ENCODE peak calls at places on chromosomes 12 and 14, in eight cellular contexts. R is A673, S is left ventricle myocardium inferior, Z is WERI-Rb-1, W is stomach, C is astrocyte of the spinal cord, I is kidney epithelial cell, A is ovary. D is an unnamed sample.

GRCh38 chr12:44117368-44117767 is 281.5 kb downstream of the TMEM117 start:
- DNase-seq in R (no peak), S (no peak), Z (no peak), W (no peak), C (no peak), I (no peak), A (no peak), D (no peak)

GRCh38 chr14:84084056-84084590 is 1445.8 kb upstream of the FLRT2 start:
- DNase-seq in R (no peak), S (no peak), Z (no peak), W (no peak), C (no peak), I (no peak), A (no peak), D (no peak)

GRCh38 chr14:53306267-53306721 is 153.2 kb upstream of the DDHD1 start:
- DNase-seq in R (peak), S (peak), Z (peak), W (peak), C (peak), I (no peak), A (peak), D (peak)

GRCh38 chr12:130663510-130663909 is 52.6 kb downstream of the RIMBP2 start:
- DNase-seq in R (no peak), S (no peak), Z (no peak), W (no peak), C (no peak), I (no peak), A (no peak), D (no peak)

GRCh38 chr14:80906946-80907345 is 34.6 kb downstream of the CEP128 start:
- DNase-seq in R (no peak), S (no peak), Z (no peak), W (no peak), C (no peak), I (no peak), A (no peak), D (no peak)

GRCh38 chr14:90161129-90161528 is 95.2 kb upstream of the PSMC1 start:
- DNase-seq in R (no peak), S (no peak), Z (no peak), W (no peak), C (no peak), I (no peak), A (no peak), D (no peak)

GRCh38 chr12:7961395-7962188 is 25.6 kb upstream of the SLC2A3 start:
- DNase-seq in R (no peak), S (no peak), Z (no peak), W (no peak), C (peak), I (no peak), A (no peak), D (peak)

GRCh38 chr12:62657363-62657632 is 190.7 kb downstream of the MON2 start:
- DNase-seq in R (no peak), S (no peak), Z (no peak), W (no peak), C (no peak), I (no peak), A (no peak), D (peak)

GRCh38 chr12:118175823-118176447 is 40.0 kb downstream of the PEBP1 start:
- DNase-seq in R (no peak), S (no peak), Z (no peak), W (no peak), C (no peak), I (no peak), A (no peak), D (no peak)

GRCh38 chr14:100989924-100990323 is 86.4 kb upstream of the RTL1 start:
- DNase-seq in R (no peak), S (no peak), Z (no peak), W (no peak), C (no peak), I (no peak), A (no peak), D (peak)

GRCh38 chr14:31207287-31207745 is 277 bp downstream of the HECTD1 start:
- DNase-seq in R (no peak), S (no peak), Z (no peak), W (no peak), C (peak), I (no peak), A (no peak), D (no peak)

GRCh38 chr12:106149096-106149784 is 10.5 kb upstream of the NUAK1 start:
- DNase-seq in R (peak), S (no peak), Z (peak), W (no peak), C (peak), I (no peak), A (no peak), D (peak)

GRCh38 chr12:13079440-13079906 is 24.0 kb downstream of the GSG1 start:
- DNase-seq in R (no peak), S (no peak), Z (no peak), W (no peak), C (no peak), I (no peak), A (no peak), D (no peak)

GRCh38 chr14:34021096-34021495 is 70.2 kb upstream of the EGLN3 start:
- DNase-seq in R (no peak), S (no peak), Z (no peak), W (no peak), C (no peak), I (no peak), A (no peak), D (no peak)

GRCh38 chr12:14664434-14665023 is 31.9 kb downstream of the GUCY2C start:
- DNase-seq in R (peak), S (no peak), Z (peak), W (peak), C (peak), I (no peak), A (no peak), D (peak)

GRCh38 chr12:88578274-88578673 is 2.0 kb downstream of the KITLG start:
- DNase-seq in R (no peak), S (no peak), Z (peak), W (no peak), C (peak), I (no peak), A (no peak), D (no peak)

GRCh38 chr12:51519755-51520154 is 71.3 kb upstream of the SCN8A start:
- DNase-seq in R (no peak), S (no peak), Z (no peak), W (no peak), C (no peak), I (no peak), A (no peak), D (no peak)

GRCh38 chr14:81330619-81331122 is 69.5 kb downstream of the STON2 start:
- DNase-seq in R (no peak), S (no peak), Z (no peak), W (no peak), C (no peak), I (no peak), A (no peak), D (no peak)

GRCh38 chr14:99549684-99550083 is 54.3 kb downstream of the CCDC85C start:
- DNase-seq in R (no peak), S (no peak), Z (no peak), W (no peak), C (no peak), I (no peak), A (no peak), D (peak)

GRCh38 chr12:66242261-66242760 is 53.3 kb downstream of the IRAK3 start:
- DNase-seq in R (no peak), S (no peak), Z (no peak), W (no peak), C (no peak), I (no peak), A (no peak), D (no peak)

GRCh38 chr14:30005114-30005698 is 77.6 kb upstream of the PRKD1 start:
- DNase-seq in R (peak), S (no peak), Z (peak), W (no peak), C (peak), I (peak), A (no peak), D (peak)

GRCh38 chr12:69570545-69571399 is 14.5 kb upstream of the CCT2 start:
- DNase-seq in R (peak), S (no peak), Z (peak), W (peak), C (peak), I (no peak), A (peak), D (peak)

GRCh38 chr14:99174920-99175319 is 97.1 kb downstream of the BCL11B start:
- DNase-seq in R (no peak), S (no peak), Z (no peak), W (peak), C (no peak), I (no peak), A (no peak), D (no peak)

GRCh38 chr14:46717211-46717610 is 65.6 kb upstream of the RPL10L start:
- DNase-seq in R (no peak), S (no peak), Z (no peak), W (no peak), C (peak), I (no peak), A (no peak), D (no peak)

GRCh38 chr12:97404549-97404948 is 58.1 kb upstream of the RMST start:
- DNase-seq in R (peak), S (no peak), Z (peak), W (peak), C (peak), I (peak), A (no peak), D (peak)

GRCh38 chr12:20588057-20588456 is 107.1 kb upstream of the SLCO1C1 start:
- DNase-seq in R (no peak), S (no peak), Z (no peak), W (no peak), C (no peak), I (no peak), A (no peak), D (no peak)

GRCh38 chr14:38107216-38107631 is 100.5 kb upstream of the SSTR1 start:
- DNase-seq in R (no peak), S (no peak), Z (no peak), W (no peak), C (no peak), I (no peak), A (no peak), D (no peak)
- H3K4me3 ChIP-seq in R (no peak), S (no peak), Z (no peak), W (no peak), C (no peak), I (no peak), A (no peak), D (no peak)

DNA sequence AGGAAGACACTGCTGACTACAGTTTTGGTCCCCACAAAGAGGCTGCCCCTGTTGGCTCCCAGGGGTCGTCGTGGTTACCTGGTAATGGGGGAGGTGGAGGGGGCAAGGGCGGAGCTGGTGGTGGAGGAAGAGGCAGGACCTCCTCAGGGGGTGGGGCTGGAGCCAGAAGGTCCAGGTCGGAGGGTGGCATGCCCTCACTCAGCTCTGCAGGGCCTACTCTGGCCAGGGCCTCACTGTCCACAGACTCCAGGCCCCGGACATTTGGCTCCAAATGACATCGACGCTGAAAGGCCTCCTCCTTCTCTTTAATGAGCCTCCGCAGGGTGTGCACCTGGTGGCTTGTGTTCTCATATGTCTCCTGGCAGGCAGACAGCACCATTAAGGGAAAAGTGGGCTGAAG is 28.5 kb downstream of the PRPF40B start:
- DNase-seq in R (no peak), S (no peak), Z (no peak), W (no peak), C (no peak), I (no peak), A (no peak), D (no peak)
- H3K4me3 ChIP-seq in R (no peak), S (no peak), Z (no peak), W (no peak), C (no peak), I (no peak), A (no peak), D (no peak)

GRCh38 chr14:72788255-72788654 is 105.6 kb downstream of the DPF3 start:
- DNase-seq in R (no peak), S (no peak), Z (no peak), W (no peak), C (no peak), I (no peak), A (no peak), D (no peak)

GRCh38 chr14:72793154-72793725 is 100.7 kb downstream of the DPF3 start:
- DNase-seq in R (no peak), S (no peak), Z (peak), W (no peak), C (no peak), I (no peak), A (no peak), D (no peak)

GRCh38 chr14:72790887-72791566 is 102.9 kb downstream of the DPF3 start:
- DNase-seq in R (no peak), S (peak), Z (no peak), W (no peak), C (no peak), I (no peak), A (no peak), D (no peak)

GRCh38 chr14:72788972-72789728 is 104.8 kb downstream of the DPF3 start:
- DNase-seq in R (no peak), S (no peak), Z (no peak), W (no peak), C (no peak), I (no peak), A (no peak), D (no peak)

GRCh38 chr14:72792051-72792788 is 101.7 kb downstream of the DPF3 start:
- DNase-seq in R (no peak), S (peak), Z (peak), W (no peak), C (no peak), I (no peak), A (peak), D (peak)
- H3K4me3 ChIP-seq in R (no peak), S (peak), Z (no peak), W (no peak), C (no peak), I (no peak), A (no peak), D (no peak)

DNA sequence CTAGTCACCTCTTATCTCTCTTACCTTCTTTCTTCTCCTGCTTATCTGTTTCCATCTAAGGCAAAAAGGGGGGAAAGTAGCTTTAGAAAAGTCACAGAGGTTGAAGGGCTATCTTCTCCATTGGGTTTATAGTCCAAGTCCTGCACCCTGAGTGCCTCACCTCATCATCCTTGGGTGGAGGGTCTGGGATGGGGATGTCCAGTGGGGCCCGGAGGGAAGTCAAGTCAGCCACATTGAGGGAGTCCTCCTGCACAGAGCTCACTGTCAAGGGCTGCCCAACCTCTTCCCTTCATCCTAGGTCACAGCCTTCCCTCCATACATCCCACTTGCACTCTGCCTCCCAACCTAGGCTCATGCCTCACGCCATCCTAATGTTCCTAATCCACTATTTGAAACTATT is 1.2 kb downstream of the PSME2 start:
- DNase-seq in R (no peak), S (no peak), Z (no peak), W (no peak), C (no peak), I (no peak), A (no peak), D (no peak)
- H3K4me3 ChIP-seq in R (peak), S (peak), Z (no peak), W (no peak), C (peak), I (no peak), A (no peak), D (peak)

GRCh38 chr12:109144224-109144623 is 27.8 kb downstream of the ACACB start:
- DNase-seq in R (no peak), S (no peak), Z (no peak), W (no peak), C (no peak), I (no peak), A (no peak), D (no peak)
- H3K4me3 ChIP-seq in R (no peak), S (no peak), Z (no peak), W (no peak), C (no peak), I (no peak), A (no peak), D (no peak)

DNA sequence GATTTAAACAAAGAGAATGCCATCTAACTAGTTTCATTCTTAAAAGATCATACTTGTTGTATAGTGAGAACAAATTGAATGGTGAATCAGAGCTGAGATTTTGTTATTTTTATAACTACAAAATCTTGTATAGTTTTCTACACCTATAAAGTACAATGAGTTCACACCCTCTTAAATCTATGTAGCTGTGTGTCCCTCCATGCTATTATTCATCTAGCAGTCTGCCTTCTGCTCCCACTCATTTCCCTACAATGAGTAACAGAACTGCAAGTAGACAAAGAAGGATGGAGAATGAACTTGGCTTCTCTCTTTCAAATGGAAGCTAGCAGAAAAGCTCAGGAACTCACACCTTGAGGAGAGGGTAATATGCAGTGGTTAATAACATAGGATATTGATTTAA is 7.1 kb downstream of the IFNG-AS1 start:
- DNase-seq in R (no peak), S (no peak), Z (no peak), W (no peak), C (no peak), I (peak), A (no peak), D (no peak)
- H3K4me3 ChIP-seq in R (no peak), S (no peak), Z (no peak), W (no peak), C (no peak), I (no peak), A (no peak), D (no peak)

DNA sequence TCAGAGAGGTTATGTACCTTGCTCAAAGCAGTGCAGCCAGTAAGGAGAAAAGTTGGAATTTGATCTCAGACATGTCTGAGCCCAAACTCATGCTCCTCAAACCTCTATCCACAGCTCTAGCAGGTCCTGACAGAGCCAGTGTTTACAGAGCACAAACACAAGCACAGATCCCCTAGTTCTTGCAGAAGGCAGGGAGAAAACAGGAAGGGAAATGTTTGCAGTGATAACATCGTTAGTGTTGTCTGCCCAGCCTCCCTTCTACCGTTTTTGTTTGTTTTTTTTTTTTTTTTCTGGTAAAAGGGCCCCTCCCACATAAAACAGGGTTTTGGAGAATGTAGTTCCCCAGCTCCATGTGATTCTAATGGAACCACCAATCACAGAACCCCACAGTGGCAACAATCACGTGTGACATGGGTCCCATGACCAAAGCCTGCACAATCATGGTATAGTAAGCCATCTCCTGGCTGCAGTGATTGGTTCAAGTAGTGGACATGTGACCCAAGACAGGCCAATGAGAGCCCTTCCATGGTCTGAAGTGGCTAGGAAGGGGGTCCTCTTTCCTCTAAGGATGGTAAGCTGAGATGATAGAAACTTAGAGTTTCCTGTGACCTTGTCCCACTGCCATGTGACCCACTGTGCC is 513.4 kb downstream of the MED13L start:
- DNase-seq in R (no peak), S (no peak), Z (no peak), W (no peak), C (no peak), I (no peak), A (no peak), D (peak)
- H3K4me3 ChIP-seq in R (no peak), S (no peak), Z (no peak), W (no peak), C (no peak), I (no peak), A (no peak), D (no peak)

GRCh38 chr12:1593232-1594044 is 943 bp downstream of the FBXL14 start:
- DNase-seq in R (peak), S (peak), Z (peak), W (peak), C (peak), I (no peak), A (peak), D (no peak)

GRCh38 chr12:1592444-1593231 is 1.7 kb downstream of the FBXL14 start:
- DNase-seq in R (peak), S (no peak), Z (peak), W (no peak), C (peak), I (no peak), A (no peak), D (peak)

GRCh38 chr12:1591029-1591428 is 3.4 kb downstream of the FBXL14 start:
- DNase-seq in R (no peak), S (no peak), Z (no peak), W (no peak), C (peak), I (no peak), A (no peak), D (peak)

GRCh38 chr12:1590083-1590979 is 4.0 kb downstream of the FBXL14 start:
- DNase-seq in R (no peak), S (no peak), Z (no peak), W (no peak), C (peak), I (no peak), A (no peak), D (peak)

DNA sequence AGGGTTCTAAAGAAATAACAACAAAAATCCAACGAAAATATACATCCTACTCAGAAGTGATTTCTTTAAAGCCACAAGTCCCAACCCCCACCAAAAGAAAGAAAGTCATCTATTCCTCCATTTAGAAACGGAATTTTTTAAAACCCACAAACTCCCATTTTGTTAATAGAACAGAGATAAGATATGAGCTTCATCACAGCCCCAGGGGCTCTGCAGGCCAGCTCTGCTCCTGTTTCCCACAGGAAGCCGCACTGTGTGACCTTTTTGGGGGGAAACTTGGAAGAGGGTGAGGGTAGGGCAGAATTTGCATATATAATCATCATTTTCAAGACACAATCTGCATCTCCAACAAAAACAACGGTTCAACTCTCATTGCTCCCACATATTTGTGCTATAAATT is 2.8 kb downstream of the FBXL14 start:
- DNase-seq in R (no peak), S (no peak), Z (no peak), W (no peak), C (peak), I (no peak), A (no peak), D (peak)
- H3K4me3 ChIP-seq in R (peak), S (peak), Z (no peak), W (peak), C (peak), I (peak), A (peak), D (peak)

DNA sequence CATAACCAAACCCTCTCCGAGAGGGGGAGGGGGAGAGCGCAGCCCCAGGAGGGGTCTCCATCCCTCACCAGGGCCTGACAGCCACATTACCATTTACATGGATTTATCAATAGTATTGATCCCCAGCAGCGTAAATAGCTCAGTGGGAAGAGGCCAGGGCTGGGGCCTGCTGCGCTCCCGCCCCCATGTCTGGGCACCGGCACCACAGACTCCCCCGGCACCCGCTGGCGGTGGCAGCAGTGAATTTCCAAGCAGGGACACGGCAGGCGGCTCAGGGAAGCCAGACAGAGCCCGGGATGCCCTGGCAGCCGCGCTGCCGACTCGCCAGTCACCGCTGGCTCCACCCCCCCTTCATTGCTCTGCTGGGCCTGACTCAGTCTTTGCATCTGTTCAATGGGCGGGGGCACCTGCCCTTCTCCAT is 2.3 kb downstream of the NCOR2 start:
- DNase-seq in R (peak), S (no peak), Z (no peak), W (no peak), C (no peak), I (no peak), A (peak), D (no peak)
- H3K4me3 ChIP-seq in R (peak), S (peak), Z (no peak), W (peak), C (peak), I (peak), A (peak), D (peak)

D was measured in fibroblast of villous mesenchyme.